ENCODE peak calls at places on chromosomes 11 and 22, in five cellular contexts. C is ovary, K is cardiac muscle cell, D is thoracic aorta, O is neuronal stem cell. A is an unnamed sample.

GRCh38 chr11:47724041-47724729 is 9.0 kb upstream of the AGBL2 start:
- DNase-seq in C (no peak), K (no peak), D (peak; percentile 15), O (no peak), A (peak; percentile 42)

GRCh38 chr22:37896181-37896592 is 9.9 kb upstream of the MICALL1 start:
- DNase-seq in C (no peak), K (no peak), D (no peak), O (no peak), A (peak; percentile 51)

GRCh38 chr11:18394928-18395734 is 768 bp downstream of the LDHA start:
- DNase-seq in C (peak; percentile 36), K (peak; percentile 38), D (no peak), O (peak; percentile 17), A (peak; percentile 65)

GRCh38 chr11:119878990-119879389 is 150.0 kb upstream of the NECTIN1 start:
- DNase-seq in C (no peak), K (no peak), D (no peak), O (no peak), A (no peak)

GRCh38 chr11:88813233-88813915 is 252.4 kb downstream of the GRM5 start:
- DNase-seq in C (no peak), K (no peak), D (no peak), O (no peak), A (no peak)

GRCh38 chr11:46260161-46260560 is 17.3 kb upstream of the CREB3L1 start:
- DNase-seq in C (no peak), K (no peak), D (no peak), O (no peak), A (peak; percentile 27)

GRCh38 chr11:6418199-6418957 is 516 bp downstream of the APBB1 start:
- DNase-seq in C (no peak), K (peak; percentile 63), D (no peak), O (peak; percentile 48), A (peak; percentile 49)

GRCh38 chr11:33063326-33063775 is 24.0 kb downstream of the TCP11L1 start:
- DNase-seq in C (no peak), K (no peak), D (no peak), O (no peak), A (no peak)

GRCh38 chr11:77705195-77705876 is 67.7 kb upstream of the CLNS1A start:
- DNase-seq in C (no peak), K (no peak), D (no peak), O (no peak), A (no peak)

GRCh38 chr11:84886344-84886743 is 740.8 kb downstream of the DLG2 start:
- DNase-seq in C (no peak), K (no peak), D (no peak), O (no peak), A (no peak)

GRCh38 chr22:27988704-27989103 is 69.6 kb upstream of the PITPNB start:
- DNase-seq in C (no peak), K (no peak), D (no peak), O (no peak), A (no peak)

GRCh38 chr11:67119577-67120391 is 721 bp downstream of the KDM2A start:
- DNase-seq in C (peak; percentile 51), K (peak; percentile 46), D (no peak), O (peak; percentile 11), A (peak; percentile 55)

GRCh38 chr11:46253258-46254134 is 24.0 kb upstream of the CREB3L1 start:
- DNase-seq in C (no peak), K (no peak), D (no peak), O (no peak), A (no peak)

GRCh38 chr11:26623076-26623666 is 51.1 kb upstream of the MUC15 start:
- DNase-seq in C (no peak), K (no peak), D (no peak), O (no peak), A (no peak)

GRCh38 chr22:29702931-29703594 is 16.7 kb upstream of the CABP7 start:
- DNase-seq in C (no peak), K (no peak), D (no peak), O (no peak), A (no peak)

GRCh38 chr11:115605397-115606222 is 101.4 kb upstream of the CADM1 start:
- DNase-seq in C (no peak), K (no peak), D (no peak), O (no peak), A (no peak)

GRCh38 chr11:27312110-27312509 is 50.9 kb downstream of the CCDC34 start:
- DNase-seq in C (no peak), K (no peak), D (no peak), O (no peak), A (no peak)

GRCh38 chr11:120384476-120384875 is 48.3 kb downstream of the ARHGEF12 start:
- DNase-seq in C (no peak), K (no peak), D (no peak), O (no peak), A (no peak)

GRCh38 chr11:63951779-63952536 is 13.2 kb downstream of the NAA40 start:
- DNase-seq in C (no peak), K (no peak), D (no peak), O (no peak), A (no peak)

DNA sequence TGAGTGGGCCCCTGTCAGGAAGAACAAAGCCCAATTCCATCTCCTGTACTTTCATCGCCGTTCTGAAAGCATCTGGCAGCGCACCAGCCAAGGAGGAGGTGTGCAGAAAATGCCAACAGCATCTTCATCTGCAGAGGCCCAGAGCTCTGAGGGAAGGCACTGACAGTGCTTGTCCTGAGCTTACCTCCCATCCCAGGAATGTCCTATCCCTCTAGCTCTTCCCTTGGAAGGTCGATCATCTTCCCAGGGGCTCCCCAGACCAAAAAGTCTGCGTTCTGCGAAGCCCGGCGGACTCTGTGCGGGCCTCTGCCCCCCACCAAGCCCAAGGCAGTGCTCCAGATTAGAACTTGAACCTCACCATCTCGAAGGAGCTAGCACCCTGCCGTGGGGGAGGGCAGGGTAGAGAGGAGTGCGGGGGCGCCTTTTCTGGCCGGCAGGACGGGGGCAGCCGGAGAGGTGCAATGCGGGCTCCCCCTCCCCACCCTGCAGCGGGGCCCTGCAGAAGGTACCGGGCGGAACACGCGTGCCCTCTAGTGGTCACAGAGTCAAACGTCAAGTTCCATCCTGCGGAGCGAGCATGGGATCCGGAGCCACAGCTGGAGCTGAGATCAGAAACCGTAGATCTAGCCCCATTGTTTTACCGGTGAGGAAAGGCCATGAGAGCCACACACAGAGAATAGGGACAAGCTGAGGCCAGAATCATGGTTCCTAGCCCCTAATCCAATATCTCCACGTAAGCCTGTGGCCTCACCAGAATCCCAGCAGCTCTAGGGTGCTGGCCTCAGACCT is 5.0 kb downstream of the SCN2B start:
- DNase-seq in C (peak; percentile 74), K (peak; percentile 85), D (no peak), O (peak; percentile 80), A (peak; percentile 71)
- H3K4me3 ChIP-seq in C (no peak overlapping the region), K (no peak overlapping the region), D (no peak overlapping the region), O (no peak overlapping the region), A (no peak overlapping the region)

DNA sequence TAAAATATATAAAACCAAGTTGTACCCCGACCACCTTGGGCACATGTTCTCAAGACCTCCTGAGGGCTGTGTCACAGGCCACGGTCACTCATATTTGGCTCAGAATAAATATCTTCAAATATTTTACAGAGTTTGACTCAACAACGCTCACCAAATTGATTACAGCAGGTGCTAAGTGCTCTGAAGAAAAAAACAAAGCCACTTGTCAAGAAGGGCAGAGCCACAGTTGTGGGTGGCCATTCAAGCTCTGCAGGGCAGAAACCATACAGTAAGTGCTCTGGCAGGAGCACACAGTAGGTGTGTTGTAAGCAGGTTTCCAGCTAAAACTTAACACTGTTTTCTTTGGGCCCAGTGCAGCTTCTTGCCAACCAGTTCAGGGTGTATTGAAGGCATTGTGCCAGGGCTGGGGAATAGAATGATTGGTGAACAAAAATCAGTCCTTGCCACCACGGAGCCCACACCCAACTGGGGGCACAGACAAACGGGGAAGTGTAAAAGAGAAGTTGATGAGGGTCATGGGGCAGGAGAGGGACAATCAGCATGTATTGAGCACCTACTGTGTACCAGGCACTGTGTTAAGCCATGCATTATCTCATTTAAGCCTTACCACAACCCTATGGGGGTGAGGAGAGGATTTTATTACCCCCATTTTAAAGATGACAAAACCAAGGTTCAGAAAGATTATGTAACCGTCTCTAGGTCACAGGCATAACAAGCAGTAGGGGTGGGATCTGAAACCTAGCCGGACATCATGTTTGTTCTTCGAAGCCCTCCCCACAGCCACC is 18.2 kb downstream of the ARRB1 start:
- DNase-seq in C (no peak), K (no peak), D (no peak), O (no peak), A (no peak)
- H3K4me1 ChIP-seq in C (peaks cover 18% of the 10 kb centered on the region), K (no peaks in the 10 kb centered on the region), D (peaks cover 3% of the 10 kb centered on the region), O (peaks cover 6% of the 10 kb centered on the region), A (peaks cover 51% of the 10 kb centered on the region)

GRCh38 chr22:47354668-47355387 is 592.4 kb downstream of the TBC1D22A start:
- DNase-seq in C (no peak), K (no peak), D (no peak), O (no peak), A (no peak)

GRCh38 chr22:47357086-47357485 is 594.6 kb downstream of the TBC1D22A start:
- DNase-seq in C (no peak), K (no peak), D (no peak), O (no peak), A (no peak)

GRCh38 chr22:47355776-47356432 is 593.5 kb downstream of the TBC1D22A start:
- DNase-seq in C (no peak), K (no peak), D (no peak), O (no peak), A (no peak)

GRCh38 chr22:47356433-47357011 is 594.1 kb downstream of the TBC1D22A start:
- DNase-seq in C (no peak), K (no peak), D (no peak), O (no peak), A (no peak)

DNA sequence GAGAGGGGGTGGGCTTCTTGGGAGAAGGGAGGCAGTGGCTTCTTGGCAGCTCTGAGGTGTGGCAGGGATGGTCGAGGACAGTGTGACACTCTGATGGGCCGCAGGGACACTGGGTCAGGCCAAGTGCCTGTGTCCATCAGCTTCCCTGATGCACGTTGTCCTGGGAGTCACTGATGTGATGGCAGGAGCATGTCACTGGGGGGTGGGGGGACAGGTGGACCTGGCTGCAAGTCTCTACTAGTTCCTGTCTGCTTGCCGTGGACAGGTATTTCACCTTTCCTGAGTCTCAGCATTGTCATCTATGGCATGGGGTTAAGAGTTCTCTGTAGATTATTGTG is 592.9 kb downstream of the TBC1D22A start:
- DNase-seq in C (no peak), K (no peak), D (no peak), O (no peak), A (no peak)
- H3K9me3 ChIP-seq in C (no peaks in the 10 kb centered on the region), K (no peaks in the 10 kb centered on the region), D (no peaks in the 10 kb centered on the region), O (peaks cover 61% of the 10 kb centered on the region), A (no peaks in the 10 kb centered on the region)

GRCh38 chr22:50269573-50270301 is 443 bp downstream of the MAPK11 start:
- DNase-seq in C (peak; percentile 68), K (peak; percentile 36), D (no peak), O (no peak), A (peak; percentile 54)

GRCh38 chr22:50272103-50272782 is 2.1 kb upstream of the MAPK11 start:
- DNase-seq in C (no peak), K (no peak), D (no peak), O (peak; percentile 24), A (no peak)

GRCh38 chr22:50270302-50271010 is at the start of gene MAPK11:
- DNase-seq in C (peak; percentile 72), K (peak; percentile 92), D (no peak), O (peak; percentile 82), A (peak; percentile 73)

GRCh38 chr22:50271011-50271394 is 823 bp upstream of the MAPK11 start:
- DNase-seq in C (no peak), K (no peak), D (no peak), O (peak; percentile 51), A (no peak)

DNA sequence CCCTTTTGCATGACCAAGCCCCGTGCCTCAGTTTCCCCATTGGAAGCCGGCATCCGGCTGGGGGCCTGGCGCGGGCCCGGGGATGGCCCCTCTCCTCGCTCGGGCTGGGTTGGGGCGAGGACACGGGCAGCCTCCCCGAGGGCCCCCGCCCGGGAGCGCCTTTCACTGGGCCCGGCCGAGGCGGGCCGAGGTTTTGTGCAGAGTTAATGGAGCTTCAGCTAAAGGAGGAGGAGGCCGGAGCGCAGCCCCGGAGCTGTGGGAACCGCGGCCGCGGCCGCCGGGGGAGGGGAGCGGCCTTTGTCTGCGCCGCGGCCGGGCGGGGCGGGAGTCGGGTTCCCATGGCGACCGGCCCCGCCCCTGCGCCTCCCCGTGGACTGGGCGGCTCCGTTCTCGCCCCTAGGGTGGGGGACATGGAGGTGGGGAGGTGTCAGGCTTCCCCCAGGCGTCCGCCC is 1.4 kb upstream of the MAPK11 start:
- DNase-seq in C (peak; percentile 76), K (peak; percentile 64), D (no peak), O (peak; percentile 89), A (peak; percentile 85)
- H3K4me3 ChIP-seq in C (peak overlapping the region; percentile 45), K (peak overlapping the region; percentile 20), D (peak overlapping the region; percentile 74), O (peak overlapping the region; percentile 67), A (no peak overlapping the region)